ENCODE peak calls at places on chromosomes 4 and X, in eight cellular contexts. N is A549; C is COR-L47; Y is mesenchymal stem cell; L is fibroblast of lung; J is lower lobe of right lung; P is stimulated activated CD8-positive, alpha-beta memory T cell treated with anti-CD3 and anti-CD28 coated beads, Interleukin-2, amount 100 ng/mL, for 1 hour; B is GM20000. S is an unnamed sample.

GRCh38 chr4:159267940-159268327 is 165.1 kb downstream of the RAPGEF2 start:
- DNase-seq in N (no peak), C (no peak), Y (no peak), L (peak; percentile 65), J (no peak), P (no peak), B (no peak), S (no peak)

GRCh38 chr4:152211936-152212675 is 323.8 kb downstream of the FBXW7 start:
- DNase-seq in N (no peak), C (peak; percentile 17), Y (no peak), L (no peak), J (no peak), P (no peak), B (no peak), S (no peak)

GRCh38 chr4:93144644-93145043 is 683.9 kb upstream of the ATOH1 start:
- DNase-seq in N (no peak), C (no peak), Y (no peak), L (no peak), J (no peak), P (no peak), B (no peak), S (no peak)

GRCh38 chr4:88006956-88007303 is 505 bp upstream of the PKD2 start:
- DNase-seq in N (no peak), C (no peak), Y (no peak), L (no peak), J (no peak), P (no peak), B (peak; percentile 24), S (no peak)

GRCh38 chr4:40173470-40173875 is 23.4 kb upstream of the RHOH start:
- DNase-seq in N (no peak), C (no peak), Y (no peak), L (no peak), J (no peak), P (no peak), B (peak; percentile 42), S (no peak)

GRCh38 chrX:134239016-134239415 is 2.0 kb downstream of the CCDC160 start:
- DNase-seq in N (no peak), C (no peak), Y (no peak), L (no peak), J (no peak), P (no peak), B (no peak), S (no peak)

GRCh38 chr4:116233971-116234370 is 851.4 kb downstream of the TRAM1L1 start:
- DNase-seq in N (no peak), C (no peak), Y (no peak), L (no peak), J (no peak), P (no peak), B (no peak), S (no peak)

GRCh38 chr4:40307627-40308497 is 27.3 kb upstream of the CHRNA9 start:
- DNase-seq in N (no peak), C (no peak), Y (no peak), L (no peak), J (no peak), P (peak; percentile 37), B (peak; percentile 31), S (peak; percentile 80)

GRCh38 chr4:154415313-154415712 is 76.3 kb downstream of the DCHS2 start:
- DNase-seq in N (no peak), C (no peak), Y (no peak), L (no peak), J (no peak), P (no peak), B (no peak), S (no peak)

GRCh38 chrX:154140206-154140605 is 3.8 kb upstream of the OPN1LW start:
- DNase-seq in N (no peak), C (no peak), Y (no peak), L (no peak), J (no peak), P (no peak), B (no peak), S (no peak)

GRCh38 chr4:14265651-14266050 is 638.1 kb upstream of the BOD1L1 start:
- DNase-seq in N (no peak), C (no peak), Y (no peak), L (no peak), J (no peak), P (no peak), B (no peak), S (no peak)

GRCh38 chrX:1205681-1206611 is 6.5 kb downstream of the CRLF2 start:
- DNase-seq in N (peak; percentile 65), C (no peak), Y (peak; percentile 93), L (peak; percentile 57), J (no peak), P (no peak), B (peak; percentile 30), S (no peak)

GRCh38 chr4:8762951-8763735 is 108.5 kb downstream of the HMX1 start:
- DNase-seq in N (no peak), C (no peak), Y (no peak), L (no peak), J (peak; percentile 23), P (no peak), B (no peak), S (no peak)

GRCh38 chr4:123776267-123776666 is 379.7 kb downstream of the SPRY1 start:
- DNase-seq in N (no peak), C (no peak), Y (no peak), L (no peak), J (no peak), P (no peak), B (peak; percentile 29), S (no peak)

GRCh38 chr4:926538-926937 is 5.6 kb downstream of the GAK start:
- DNase-seq in N (peak; percentile 55), C (no peak), Y (no peak), L (peak; percentile 12), J (no peak), P (no peak), B (no peak), S (no peak)

GRCh38 chr4:177235026-177235425 is 74.6 kb upstream of the NEIL3 start:
- DNase-seq in N (no peak), C (no peak), Y (peak; percentile 52), L (peak; percentile 78), J (no peak), P (no peak), B (no peak), S (no peak)

GRCh38 chr4:7861440-7861881 is 78.2 kb downstream of the AFAP1 start:
- DNase-seq in N (no peak), C (no peak), Y (peak; percentile 65), L (peak; percentile 82), J (no peak), P (no peak), B (no peak), S (no peak)

GRCh38 chrX:3501833-3502535 is 155.5 kb upstream of the MXRA5 start:
- DNase-seq in N (no peak), C (no peak), Y (no peak), L (no peak), J (no peak), P (no peak), B (no peak), S (no peak)

GRCh38 chr4:148477276-148477675 is 35.1 kb upstream of the NR3C2 start:
- DNase-seq in N (no peak), C (no peak), Y (no peak), L (no peak), J (no peak), P (no peak), B (no peak), S (no peak)

GRCh38 chr4:164428561-164428960 is 325.4 kb upstream of the SMIM31 start:
- DNase-seq in N (no peak), C (no peak), Y (no peak), L (no peak), J (no peak), P (no peak), B (no peak), S (no peak)

GRCh38 chr4:169791527-169792156 is 33.9 kb upstream of the HPF1 start:
- DNase-seq in N (peak; percentile 37), C (peak; percentile 73), Y (peak; percentile 75), L (peak; percentile 71), J (no peak), P (no peak), B (no peak), S (no peak)

GRCh38 chr4:82401600-82401999 is 27.8 kb upstream of the HNRNPD start:
- DNase-seq in N (no peak), C (no peak), Y (no peak), L (no peak), J (no peak), P (no peak), B (no peak), S (no peak)

GRCh38 chr4:57074753-57075152 is 35.4 kb downstream of the IGFBP7 start:
- DNase-seq in N (no peak), C (no peak), Y (no peak), L (peak; percentile 85), J (no peak), P (no peak), B (no peak), S (no peak)

GRCh38 chrX:9369802-9370291 is 95.0 kb upstream of the TBL1X start:
- DNase-seq in N (no peak), C (no peak), Y (no peak), L (no peak), J (no peak), P (no peak), B (no peak), S (no peak)

GRCh38 chrX:48471504-48471903 is 1.4 kb upstream of the SLC38A5 start:
- DNase-seq in N (no peak), C (no peak), Y (no peak), L (no peak), J (no peak), P (no peak), B (no peak), S (no peak)

GRCh38 chr4:43234626-43235025 is 342.1 kb downstream of the GRXCR1 start:
- DNase-seq in N (no peak), C (no peak), Y (peak; percentile 33), L (peak; percentile 5), J (no peak), P (no peak), B (no peak), S (no peak)

GRCh38 chr4:26206981-26207380 is 113.8 kb upstream of the RBPJ start:
- DNase-seq in N (no peak), C (no peak), Y (no peak), L (peak; percentile 26), J (no peak), P (no peak), B (no peak), S (no peak)

GRCh38 chr4:184153781-184154542 is 63.7 kb downstream of the ENPP6 start:
- DNase-seq in N (no peak), C (no peak), Y (no peak), L (peak; percentile 6), J (no peak), P (no peak), B (no peak), S (no peak)

GRCh38 chr4:163166041-163166579 is 580 bp downstream of the NAF1 start:
- DNase-seq in N (peak; percentile 13), C (peak; percentile 35), Y (peak; percentile 77), L (peak; percentile 44), J (peak; percentile 69), P (peak; percentile 8), B (peak; percentile 63), S (peak; percentile 44)

GRCh38 chr4:165301833-165302232 is 25.6 kb upstream of the MSMO1 start:
- DNase-seq in N (no peak), C (no peak), Y (peak; percentile 71), L (peak; percentile 66), J (no peak), P (no peak), B (peak; percentile 30), S (no peak)

GRCh38 chrX:51435101-51435500 is 61.3 kb downstream of the NUDT11 start:
- DNase-seq in N (no peak), C (no peak), Y (peak; percentile 0), L (no peak), J (no peak), P (no peak), B (no peak), S (no peak)

GRCh38 chr4:153341575-153342090 is 2.9 kb upstream of the MND1 start:
- DNase-seq in N (no peak), C (no peak), Y (peak; percentile 39), L (no peak), J (no peak), P (no peak), B (no peak), S (no peak)

GRCh38 chr4:175770555-175770954 is 41.5 kb downstream of the GPM6A start:
- DNase-seq in N (no peak), C (peak; percentile 27), Y (no peak), L (no peak), J (no peak), P (no peak), B (no peak), S (no peak)

S was measured in memory B cell.